ENCODE peak calls at places on chromosomes 5 and 9, in four cellular contexts. C is NCI-H1092 treated with DMSO at 0.1 percent for 48 hours, B is PC-3, O is SHP77 treated with DMSO at 0.1 percent for 48 hours. U is an unnamed sample.

GRCh38 chr9:73153793-73154227 is 2.1 kb downstream of the ANXA1 start:
- DNase-seq in C (no peak), B (no peak), O (no peak), U (peak)

GRCh38 chr9:128098017-128098935 is 29.3 kb downstream of the PTGES2 start:
- DNase-seq in C (peak), B (peak), O (peak), U (peak)

GRCh38 chr5:38591450-38591849 is 35.0 kb upstream of the LIFR start:
- DNase-seq in C (no peak), B (no peak), O (no peak), U (peak)

GRCh38 chr5:179438041-179438441 is 92.8 kb upstream of the ADAMTS2 start:
- DNase-seq in C (no peak), B (no peak), O (no peak), U (no peak)

GRCh38 chr9:129419382-129419899 is 201.5 kb downstream of the C9orf50 start:
- DNase-seq in C (no peak), B (no peak), O (no peak), U (no peak)

GRCh38 chr5:68770566-68770965 is 323.2 kb upstream of the SLC30A5 start:
- DNase-seq in C (peak), B (no peak), O (no peak), U (no peak)

GRCh38 chr5:101915559-101915958 is 380.5 kb downstream of the SLCO4C1 start:
- DNase-seq in C (no peak), B (peak), O (peak), U (no peak)

GRCh38 chr9:92617951-92618510 is 51.9 kb downstream of the IPPK start:
- DNase-seq in C (no peak), B (no peak), O (no peak), U (no peak)

GRCh38 chr9:82680179-82680935 is 382.6 kb downstream of the RASEF start:
- DNase-seq in C (peak), B (no peak), O (no peak), U (no peak)

GRCh38 chr9:93996863-93997262 is 41.7 kb upstream of the BARX1 start:
- DNase-seq in C (no peak), B (peak), O (no peak), U (no peak)

GRCh38 chr5:175718401-175719108 is 60.7 kb downstream of the HRH2 start:
- DNase-seq in C (peak), B (peak), O (no peak), U (no peak)

GRCh38 chr9:121972501-121972981 is 120.6 kb downstream of the TTLL11 start:
- DNase-seq in C (no peak), B (peak), O (no peak), U (no peak)

GRCh38 chr9:101711330-101711941 is 27.0 kb downstream of the GRIN3A start:
- DNase-seq in C (no peak), B (peak), O (no peak), U (no peak)

GRCh38 chr5:149056611-149057165 is 6.2 kb downstream of the SH3TC2 start:
- DNase-seq in C (no peak), B (peak), O (no peak), U (no peak)

GRCh38 chr9:123093141-123093540 is 59.7 kb downstream of the GPR21 start:
- DNase-seq in C (no peak), B (no peak), O (no peak), U (peak)

GRCh38 chr5:93954421-93955069 is 213.1 kb upstream of the POU5F2 start:
- DNase-seq in C (no peak), B (no peak), O (no peak), U (no peak)

GRCh38 chr5:180975338-180975737 is 13.3 kb upstream of the BTNL3 start:
- DNase-seq in C (no peak), B (no peak), O (no peak), U (no peak)

GRCh38 chr5:27516437-27516836 is 478.1 kb upstream of the CDH9 start:
- DNase-seq in C (no peak), B (no peak), O (no peak), U (no peak)

GRCh38 chr5:154044585-154044984 is 5.8 kb downstream of the MFAP3 start:
- DNase-seq in C (no peak), B (no peak), O (no peak), U (no peak)

GRCh38 chr9:35277649-35278359 is 116.0 kb downstream of the UNC13B start:
- DNase-seq in C (no peak), B (no peak), O (no peak), U (no peak)

GRCh38 chr9:110777201-110777842 is 108.7 kb downstream of the MUSK start:
- DNase-seq in C (no peak), B (no peak), O (no peak), U (peak)

GRCh38 chr9:69877852-69878507 is 57.4 kb downstream of the CFAP95 start:
- DNase-seq in C (peak), B (peak), O (no peak), U (peak)

GRCh38 chr5:86968311-86968753 is 299.4 kb upstream of the RASA1 start:
- DNase-seq in C (peak), B (peak), O (peak), U (peak)

GRCh38 chr5:168308976-168309598 is 17.6 kb downstream of the WWC1 start:
- DNase-seq in C (no peak), B (no peak), O (no peak), U (no peak)

GRCh38 chr5:170293273-170293672 is 4.3 kb downstream of the LCP2 start:
- DNase-seq in C (no peak), B (no peak), O (no peak), U (no peak)

GRCh38 chr5:59583810-59584562 is 309.5 kb downstream of the PDE4D start:
- DNase-seq in C (peak), B (no peak), O (no peak), U (no peak)

GRCh38 chr5:133361922-133362321 is 250.4 kb downstream of the FSTL4 start:
- DNase-seq in C (no peak), B (no peak), O (no peak), U (no peak)

GRCh38 chr5:103993028-103993427 is 430.4 kb upstream of the NUDT12 start:
- DNase-seq in C (no peak), B (no peak), O (no peak), U (no peak)

GRCh38 chr9:137459147-137459600 is at the start of gene NSMF:
- DNase-seq in C (peak), B (peak), O (peak), U (peak)

GRCh38 chr9:78714591-78714990 is 417.7 kb downstream of the PSAT1 start:
- DNase-seq in C (no peak), B (no peak), O (no peak), U (peak)

GRCh38 chr5:134561871-134562296 is 36.4 kb downstream of the JADE2 start:
- DNase-seq in C (no peak), B (peak), O (no peak), U (peak)

GRCh38 chr5:76845890-76846289 is 3.9 kb upstream of the S100Z start:
- DNase-seq in C (no peak), B (no peak), O (no peak), U (no peak)

GRCh38 chr9:138010274-138010800 is 132.8 kb downstream of the CACNA1B start:
- DNase-seq in C (no peak), B (no peak), O (no peak), U (no peak)

GRCh38 chr9:19807182-19807892 is 18.5 kb upstream of the SLC24A2 start:
- DNase-seq in C (no peak), B (no peak), O (no peak), U (no peak)

GRCh38 chr9:74431467-74431866 is 65.7 kb upstream of the RORB start:
- DNase-seq in C (no peak), B (no peak), O (no peak), U (no peak)

U was measured in myocyte.